ENCODE peak calls at places on chromosomes 13 and 19, in eight cellular contexts. D is RWPE1, X is dorsolateral prefrontal cortex, Y is AG04450, M is lower leg skin, P is thoracic aorta, F is astrocyte, B is progenitor cell of endocrine pancreas. G is an unnamed sample.
A peak's percentile ranks its signal among the peaks of the same experiment; 100 is the strongest.

GRCh38 chr19:3249408-3249807 is 24.9 kb downstream of the CELF5 start:
- DNase-seq in B (no peak), M (no peak), Y (no peak), F (no peak), D (no peak), P (no peak), X (no peak), G (no peak)

GRCh38 chr13:27965740-27966640 is 3.1 kb downstream of the CDX2 start:
- DNase-seq in X (no peak), P (no peak), M (peak; percentile 67), B (no peak), Y (no peak), D (no peak), F (no peak), G (no peak)

GRCh38 chr19:18700501-18701249 is 17.2 kb downstream of the CRTC1 start:
- DNase-seq in P (no peak), M (peak; percentile 95), B (no peak), F (peak; percentile 36), D (peak; percentile 77), Y (no peak), X (peak; percentile 75), G (peak; percentile 63)

GRCh38 chr19:57803594-57804325 is 11.0 kb downstream of the ZNF552 start:
- DNase-seq in P (no peak), X (peak; percentile 17), B (peak; percentile 34), F (peak; percentile 99), M (no peak), Y (peak; percentile 48), D (peak; percentile 30), G (no peak)

GRCh38 chr13:47474845-47475244 is 526.2 kb downstream of the SUCLA2 start:
- DNase-seq in Y (no peak), F (no peak), M (no peak), D (no peak), B (no peak), X (no peak), P (no peak), G (no peak)

GRCh38 chr13:28447206-28447605 is 47.7 kb downstream of the FLT1 start:
- DNase-seq in P (no peak), X (no peak), B (no peak), F (no peak), D (no peak), M (no peak), Y (no peak), G (no peak)

GRCh38 chr13:64849174-64849573 is 2381.0 kb downstream of the PCDH9 start:
- DNase-seq in D (no peak), P (no peak), F (no peak), Y (no peak), B (no peak), M (no peak), X (no peak), G (no peak)

GRCh38 chr19:49637865-49638350 is 2.0 kb downstream of the RRAS start:
- DNase-seq in P (peak; percentile 55), F (peak; percentile 54), M (peak; percentile 97), Y (no peak), X (no peak), B (no peak), D (peak; percentile 72), G (no peak)

GRCh38 chr13:95128045-95128643 is 173.1 kb downstream of the ABCC4 start:
- DNase-seq in M (no peak), F (peak; percentile 57), B (no peak), P (no peak), X (no peak), D (peak; percentile 26), Y (no peak), G (no peak)

GRCh38 chr19:49831592-49831991 is 13.5 kb downstream of the MED25 start:
- DNase-seq in P (no peak), M (no peak), B (no peak), D (no peak), X (no peak), F (no peak), Y (no peak), G (no peak)

GRCh38 chr19:2811221-2811722 is 8.4 kb upstream of the ZNF554 start:
- DNase-seq in D (no peak), F (no peak), Y (no peak), X (no peak), M (no peak), B (no peak), P (no peak), G (no peak)

GRCh38 chr19:55704494-55705245 is 29.6 kb downstream of the EPN1 start:
- DNase-seq in D (no peak), F (no peak), X (no peak), M (peak; percentile 65), B (no peak), Y (no peak), P (no peak), G (no peak)
- TF ChIP-seq CTCF in D (no peak), F (no peak), X (no peak), M (no peak), B (no peak), Y (no peak), P (no peak), G (no peak)

GRCh38 chr19:55676384-55676783 is 1.4 kb downstream of the EPN1 start:
- DNase-seq in F (no peak), X (peak; percentile 30), B (no peak), Y (no peak), M (no peak), P (no peak), D (no peak), G (no peak)
- TF ChIP-seq CTCF in F (no peak), X (no peak), B (no peak), Y (peak; percentile 5), M (no peak), P (no peak), D (peak; percentile 45), G (no peak)

GRCh38 chr19:8396185-8396562 is 6.0 kb downstream of the RAB11B start:
- DNase-seq in D (no peak), M (no peak), P (no peak), X (no peak), Y (no peak), F (no peak), B (no peak), G (no peak)

GRCh38 chr19:8397291-8397690 is 7.1 kb downstream of the RAB11B start:
- DNase-seq in M (no peak), P (no peak), Y (no peak), F (no peak), B (no peak), X (no peak), D (peak; percentile 22), G (no peak)

GRCh38 chr19:8395621-8396082 is 5.5 kb downstream of the RAB11B start:
- DNase-seq in B (no peak), D (no peak), M (no peak), X (no peak), P (no peak), F (no peak), Y (no peak), G (no peak)

GRCh38 chr19:8397746-8398721 is 7.9 kb downstream of the RAB11B start:
- DNase-seq in Y (no peak), P (no peak), B (no peak), D (no peak), X (no peak), M (no peak), F (no peak), G (no peak)

DNA sequence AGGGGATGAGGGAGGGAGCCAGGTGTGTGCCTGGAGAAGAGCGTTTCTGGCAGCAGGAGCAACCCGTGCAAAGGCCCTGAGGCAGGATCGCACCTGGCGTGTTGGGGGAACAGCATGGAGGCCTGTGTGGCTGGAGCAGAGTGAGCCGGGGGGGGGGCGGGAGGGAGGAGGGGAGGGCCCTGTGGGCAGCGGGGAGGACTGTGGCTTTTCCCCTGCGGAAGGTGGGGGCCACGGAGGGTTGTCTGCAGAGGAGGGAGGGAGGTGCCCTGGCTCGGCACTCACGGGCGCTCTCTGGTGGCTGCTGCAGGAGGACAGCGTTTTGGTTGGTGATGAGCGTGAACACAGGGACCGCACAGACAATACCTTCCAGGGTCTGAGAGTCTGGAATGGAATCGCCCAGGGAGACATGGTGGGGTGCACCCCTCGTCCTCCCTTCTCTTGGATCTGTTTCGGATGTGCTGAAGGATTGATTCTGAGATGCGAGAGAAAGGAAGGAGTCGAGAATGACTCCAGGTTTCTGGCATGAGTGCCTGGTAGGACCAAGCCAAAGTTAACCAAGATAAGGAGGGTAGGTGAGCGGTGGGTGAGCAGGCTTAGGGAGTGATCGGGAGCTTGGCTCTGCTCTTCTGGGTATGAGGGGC is 6.5 kb downstream of the RAB11B start:
- DNase-seq in P (no peak), D (peak; percentile 17), B (no peak), X (peak; percentile 34), Y (no peak), F (peak; percentile 23), M (no peak), G (peak; percentile 61)
- TF ChIP-seq CTCF in P (peak; percentile 61), D (peak; percentile 58), B (peak; percentile 54), X (peak; percentile 70), Y (peak; percentile 72), F (peak; percentile 48), M (no peak), G (peak; percentile 53)

DNA sequence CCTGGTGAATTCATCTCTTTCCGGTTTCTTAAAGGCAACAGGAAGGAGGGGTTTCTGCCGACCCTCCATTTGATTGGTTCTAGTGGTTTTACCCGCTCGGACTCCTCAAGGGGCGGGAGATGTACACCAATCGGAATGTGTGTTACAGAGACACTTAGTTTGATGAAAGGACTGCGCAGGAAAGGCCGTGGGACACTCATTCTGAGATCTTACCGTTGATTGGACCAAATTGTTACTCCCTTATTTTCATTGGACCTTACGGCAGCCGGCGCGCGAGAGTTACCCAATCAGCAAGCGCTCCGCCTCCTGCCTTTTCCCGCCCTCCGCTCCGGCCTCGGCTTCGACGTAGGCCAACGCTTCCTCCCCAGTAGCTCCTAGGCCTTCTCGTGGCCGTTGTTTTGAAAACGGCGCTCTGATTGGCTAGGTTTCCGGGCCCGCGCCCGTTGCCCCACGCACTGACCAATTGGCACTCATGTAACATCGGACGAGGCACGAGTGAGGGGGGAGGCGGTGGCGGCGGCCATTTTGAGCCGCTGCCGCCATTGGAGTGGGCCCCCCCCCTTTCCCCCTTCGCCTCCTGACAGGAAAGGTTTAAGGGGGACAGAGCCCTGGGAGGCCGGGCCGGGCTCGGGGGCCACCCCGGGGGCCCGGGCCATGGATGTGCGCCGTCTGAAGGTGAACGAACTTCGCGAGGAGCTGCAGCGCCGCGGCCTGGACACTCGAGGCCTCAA is at the start of gene HNRNPUL1:
- DNase-seq in Y (peak; percentile 100), B (peak; percentile 98), F (peak; percentile 100), M (peak; percentile 100), D (peak; percentile 100), X (peak; percentile 98), P (peak; percentile 98), G (peak; percentile 99)
- TF ChIP-seq CTCF in Y (peak; percentile 36), B (peak; percentile 47), F (no peak), M (peak; percentile 6), D (no peak), X (peak; percentile 45), P (peak; percentile 13), G (peak; percentile 34)